ENCODE peak calls at places on chromosomes 6 and 20, in nine cellular contexts. S is lower leg skin, U is colonic mucosa, L is heart left ventricle, I is transverse colon, G is tibial artery, Q is neural crest cell, J is mesothelial cell of epicardium, A is progenitor cell of endocrine pancreas. O is an unnamed sample.

GRCh38 chr20:17810847-17811604 is 111.3 kb downstream of the BANF2 start:
- DNase-seq in J (no peak), U (no peak), L (no peak), S (no peak), A (no peak), Q (no peak), G (no peak), I (no peak), O (no peak)

GRCh38 chr6:150261997-150262396 is 106.8 kb upstream of the IYD start:
- DNase-seq in I (no peak), U (no peak), G (no peak), A (no peak), S (no peak), J (no peak), L (no peak), Q (no peak), O (no peak)

GRCh38 chr6:166435574-166435973 is 52.8 kb upstream of the MPC1 start:
- DNase-seq in A (no peak), I (peak), L (no peak), U (no peak), S (peak), J (no peak), Q (no peak), G (peak), O (no peak)

GRCh38 chr20:1965520-1966278 is 28.2 kb downstream of the PDYN start:
- DNase-seq in G (peak), J (peak), L (peak), U (peak), S (peak), Q (peak), I (peak), A (peak), O (peak)

GRCh38 chr6:53115113-53115512 is 33.5 kb downstream of the GCM1 start:
- DNase-seq in J (no peak), I (no peak), S (no peak), Q (no peak), A (no peak), L (no peak), U (no peak), G (no peak), O (no peak)

GRCh38 chr6:156146891-156147290 is 630.3 kb upstream of the ARID1B start:
- DNase-seq in S (no peak), I (no peak), J (no peak), L (no peak), A (no peak), Q (no peak), G (no peak), U (no peak), O (no peak)

GRCh38 chr6:6610031-6610591 is 21.6 kb downstream of the LY86 start:
- DNase-seq in A (no peak), S (no peak), J (no peak), G (no peak), L (no peak), U (no peak), Q (no peak), I (peak), O (no peak)

GRCh38 chr6:1610497-1611321 is 994 bp downstream of the FOXC1 start:
- DNase-seq in L (no peak), U (no peak), J (no peak), I (no peak), A (no peak), S (peak), Q (no peak), G (no peak), O (no peak)

GRCh38 chr6:102670756-102671155 is 1277.2 kb downstream of the GRIK2 start:
- DNase-seq in L (no peak), Q (no peak), S (no peak), A (no peak), J (no peak), U (no peak), G (no peak), I (no peak), O (no peak)

GRCh38 chr20:24778585-24779031 is 170.5 kb upstream of the CST7 start:
- DNase-seq in G (peak), L (no peak), J (no peak), S (peak), U (no peak), A (no peak), I (peak), Q (no peak), O (no peak)

GRCh38 chr6:4647414-4648365 is 128.5 kb upstream of the CDYL start:
- DNase-seq in U (peak), L (peak), G (peak), I (peak), S (peak), A (peak), J (peak), Q (peak), O (peak)

GRCh38 chr6:13139119-13139518 is 189.2 kb downstream of the TBC1D7 start:
- DNase-seq in G (no peak), J (no peak), A (no peak), S (no peak), U (no peak), I (no peak), Q (no peak), L (no peak), O (no peak)

GRCh38 chr6:27251672-27252251 is 4.3 kb downstream of the PRSS16 start:
- DNase-seq in L (no peak), I (peak), S (peak), J (peak), G (no peak), A (peak), Q (peak), U (peak), O (peak)

GRCh38 chr6:154824076-154824475 is 90.9 kb downstream of the SCAF8 start:
- DNase-seq in G (no peak), S (no peak), Q (no peak), J (no peak), L (no peak), A (no peak), I (no peak), U (no peak), O (no peak)

GRCh38 chr6:45663181-45664180 is 285.7 kb upstream of the SUPT3H start:
- DNase-seq in J (no peak), S (no peak), A (peak), U (peak), I (peak), G (peak), Q (peak), L (peak), O (no peak)

GRCh38 chr6:38259736-38260135 is 380.0 kb downstream of the BTBD9 start:
- DNase-seq in U (no peak), G (no peak), S (no peak), Q (no peak), L (no peak), A (no peak), J (no peak), I (no peak), O (no peak)

GRCh38 chr6:34237722-34238506 is 1.2 kb downstream of the HMGA1 start:
- DNase-seq in I (peak), S (peak), A (peak), Q (peak), J (no peak), L (no peak), G (no peak), U (peak), O (peak)

GRCh38 chr20:34824861-34825529 is 456 bp downstream of the NCOA6 start:
- DNase-seq in U (peak), J (peak), A (peak), G (peak), I (peak), L (peak), S (peak), Q (peak), O (peak)

GRCh38 chr6:158057213-158057987 is 75.7 kb downstream of the SYNJ2 start:
- DNase-seq in G (peak), I (no peak), Q (no peak), L (no peak), J (no peak), A (no peak), S (no peak), U (no peak), O (no peak)

GRCh38 chr6:163438940-163439335 is 24.4 kb downstream of the QKI start:
- DNase-seq in S (no peak), U (no peak), A (no peak), J (no peak), I (peak), G (peak), L (peak), Q (no peak), O (peak)

GRCh38 chr20:45450097-45450818 is 19.3 kb upstream of the WFDC2 start:
- DNase-seq in U (peak), Q (no peak), L (no peak), S (no peak), I (peak), G (no peak), A (no peak), J (no peak), O (peak)

GRCh38 chr20:46282669-46283068 is 25.6 kb downstream of the CDH22 start:
- DNase-seq in J (no peak), I (no peak), U (no peak), G (no peak), A (no peak), Q (no peak), S (no peak), L (no peak), O (no peak)

GRCh38 chr6:27864906-27865883 is 47.0 kb downstream of the OR2B2 start:
- DNase-seq in Q (peak), S (peak), I (peak), U (peak), G (peak), J (no peak), A (peak), L (peak), O (peak)

GRCh38 chr20:52127309-52127708 is 64.3 kb downstream of the ZFP64 start:
- DNase-seq in U (no peak), A (no peak), L (no peak), Q (no peak), I (no peak), S (no peak), J (no peak), G (no peak), O (no peak)

GRCh38 chr6:157641837-157642236 is 181.2 kb upstream of the SNX9 start:
- DNase-seq in Q (no peak), G (no peak), S (no peak), I (no peak), J (no peak), U (no peak), A (no peak), L (no peak), O (no peak)

GRCh38 chr6:74519172-74519571 is 686.7 kb downstream of the COL12A1 start:
- DNase-seq in Q (no peak), L (no peak), I (no peak), S (no peak), A (no peak), U (no peak), J (no peak), G (no peak), O (no peak)

GRCh38 chr20:57560554-57561355 is at the start of gene PCK1:
- DNase-seq in S (no peak), I (peak), Q (no peak), A (no peak), G (no peak), J (no peak), L (peak), U (peak), O (peak)

GRCh38 chr20:57508381-57508780 is 16.6 kb downstream of the CTCFL start:
- DNase-seq in A (no peak), G (no peak), L (no peak), Q (no peak), J (no peak), U (no peak), S (no peak), I (no peak), O (no peak)

GRCh38 chr6:1116149-1116548 is 195.7 kb upstream of the FOXQ1 start:
- DNase-seq in U (no peak), A (no peak), G (no peak), Q (no peak), I (no peak), S (peak), L (no peak), J (no peak), O (no peak)

GRCh38 chr6:111326563-111326962 is 156.5 kb downstream of the REV3L start:
- DNase-seq in L (no peak), I (no peak), J (no peak), A (no peak), G (no peak), S (no peak), U (no peak), Q (no peak), O (no peak)

GRCh38 chr6:89310929-89311328 is 4.2 kb downstream of the GABRR2 start:
- DNase-seq in Q (no peak), A (no peak), J (no peak), U (no peak), G (no peak), L (no peak), S (no peak), I (no peak), O (no peak)

GRCh38 chr6:128763599-128764300 is 119.2 kb upstream of the LAMA2 start:
- DNase-seq in S (no peak), G (no peak), Q (no peak), U (no peak), I (no peak), J (no peak), A (no peak), L (no peak), O (no peak)

GRCh38 chr6:140052757-140053729 is 678.6 kb upstream of the CITED2 start:
- DNase-seq in G (no peak), J (no peak), I (no peak), L (no peak), Q (no peak), U (no peak), A (no peak), S (no peak), O (no peak)

GRCh38 chr20:36538026-36538764 is 3.1 kb upstream of the MYL9 start:
- DNase-seq in Q (no peak), I (no peak), J (no peak), U (no peak), A (no peak), L (no peak), S (no peak), G (peak), O (no peak)
- TF ChIP-seq CTCF in Q (no peak), I (no peak), J (no peak), U (no peak), A (no peak), L (no peak), S (no peak), G (no peak), O (no peak)

GRCh38 chr20:37243076-37243936 is 18.3 kb downstream of the GHRH start:
- DNase-seq in S (peak), U (no peak), G (no peak), Q (no peak), I (no peak), L (no peak), A (no peak), J (no peak), O (no peak)
- TF ChIP-seq CTCF in S (no peak), U (no peak), G (no peak), Q (peak), I (no peak), L (no peak), A (no peak), J (no peak), O (no peak)

DNA sequence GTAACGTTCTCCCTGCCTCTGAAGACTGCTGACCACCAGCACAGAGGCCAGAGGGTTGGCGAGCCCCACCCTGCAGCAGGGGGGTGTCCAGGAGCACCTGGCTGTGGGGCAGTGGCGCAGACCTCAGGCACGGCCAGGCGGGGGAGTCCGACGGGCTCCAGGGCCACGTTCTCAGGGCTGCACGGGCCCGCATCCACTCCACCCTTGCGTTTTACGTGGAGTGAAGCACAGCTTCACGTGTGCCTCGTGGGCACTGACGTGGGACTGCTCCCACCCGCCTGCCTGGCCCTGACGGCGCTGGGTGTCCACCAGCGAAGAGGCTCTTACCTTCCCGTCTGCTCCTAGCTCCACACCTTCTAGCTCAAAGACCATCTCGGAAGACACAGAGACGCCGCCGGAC is 6.9 kb downstream of the RPS21 start:
- DNase-seq in J (no peak), I (no peak), S (no peak), G (no peak), U (no peak), A (no peak), Q (no peak), L (no peak), O (no peak)
- TF ChIP-seq CTCF in J (no peak), I (no peak), S (no peak), G (no peak), U (no peak), A (no peak), Q (no peak), L (no peak), O (no peak)

DNA sequence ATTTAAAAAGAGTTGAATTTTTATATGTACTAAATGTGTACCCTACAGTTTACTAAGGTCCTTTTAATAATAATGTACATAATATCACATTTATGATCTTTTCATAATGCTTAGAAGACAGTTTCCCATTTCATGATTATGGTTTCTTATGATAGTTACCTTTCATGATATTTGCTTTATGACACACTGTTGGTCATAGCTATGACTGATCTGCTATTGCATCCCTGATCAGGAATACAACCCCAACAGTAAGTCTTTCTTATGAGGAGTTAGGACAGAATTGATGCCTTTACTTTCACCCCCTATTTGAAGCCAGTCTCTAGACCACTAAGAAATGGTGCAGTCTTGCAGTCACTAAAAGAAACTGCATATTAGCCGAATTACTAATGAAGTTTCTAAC is 31.0 kb downstream of the LCA5 start:
- DNase-seq in L (no peak), I (no peak), G (no peak), A (no peak), J (no peak), Q (no peak), U (no peak), S (no peak), O (no peak)
- TF ChIP-seq CTCF in L (no peak), I (no peak), G (no peak), A (no peak), J (no peak), Q (no peak), U (no peak), S (no peak), O (no peak)

DNA sequence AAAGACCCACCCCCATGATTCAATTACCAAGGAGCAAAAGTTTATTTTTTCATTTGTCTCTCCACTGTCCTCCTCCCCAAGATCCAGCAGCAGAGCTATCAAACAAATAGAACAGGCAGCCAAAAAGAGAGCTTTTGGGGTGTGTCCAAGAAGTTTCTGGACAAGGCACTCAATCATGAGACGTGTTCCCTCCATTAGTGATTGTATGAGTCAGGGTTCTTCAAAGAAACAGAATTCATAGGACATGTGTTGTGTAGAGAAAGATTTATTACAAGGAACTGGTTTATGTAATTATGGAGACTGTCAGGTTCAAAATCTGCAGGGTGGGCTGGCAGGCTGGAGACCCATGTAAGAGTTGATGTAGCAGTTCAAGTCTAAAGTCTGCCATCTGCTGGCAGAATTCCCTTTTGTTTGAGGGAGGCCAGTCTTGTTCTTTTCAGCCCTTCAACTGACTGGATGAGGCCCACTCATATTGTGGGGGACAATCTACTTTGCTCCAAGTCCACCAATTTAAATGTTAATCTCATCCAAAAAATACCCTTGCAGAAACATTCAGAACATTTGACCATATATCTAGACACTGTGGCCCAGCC is 248.1 kb upstream of the OPRM1 start:
- DNase-seq in J (no peak), A (no peak), Q (peak), I (no peak), S (no peak), L (no peak), G (peak), U (no peak), O (no peak)
- TF ChIP-seq CTCF in J (no peak), A (peak), Q (peak), I (no peak), S (no peak), L (peak), G (no peak), U (no peak), O (no peak)

GRCh38 chr6:86706449-86706848 is 230.9 kb upstream of the HTR1E start:
- DNase-seq in S (no peak), G (no peak), A (no peak), L (no peak), Q (no peak), U (no peak), J (no peak), I (no peak), O (peak)
- TF ChIP-seq CTCF in S (no peak), G (no peak), A (peak), L (no peak), Q (peak), U (no peak), J (no peak), I (no peak), O (peak)

GRCh38 chr6:138765896-138766487 is 7.6 kb upstream of the CCDC28A start:
- DNase-seq in Q (no peak), U (no peak), A (no peak), J (no peak), S (no peak), I (no peak), G (no peak), L (no peak), O (no peak)
- TF ChIP-seq CTCF in Q (peak), U (peak), A (peak), J (peak), S (no peak), I (peak), G (peak), L (peak), O (no peak)

O was measured in Calu3.